ENCODE peak calls at places on chromosomes 4 and X, in eight cellular contexts. V, C, B, S, P, T, K and Y are unnamed samples.
A peak's percentile ranks its signal among the peaks of the same experiment; 100 is the strongest.

GRCh38 chrX:16464369-16464768 is 185.6 kb upstream of the S100G start:
- DNase-seq in V (no peak), C (no peak), B (no peak), S (no peak), P (no peak), T (no peak), K (no peak), Y (no peak)

GRCh38 chr4:69497081-69497480 is 1.4 kb upstream of the UGT2B4 start:
- DNase-seq in V (no peak), C (peak; percentile 71), B (peak; percentile 95), S (no peak), P (no peak), T (no peak), K (no peak), Y (no peak)

GRCh38 chr4:169272265-169272886 is 1.6 kb upstream of the SH3RF1 start:
- DNase-seq in V (no peak), C (no peak), B (peak; percentile 82), S (no peak), P (no peak), T (no peak), K (no peak), Y (no peak)

GRCh38 chr4:52852696-52853095 is 9.4 kb upstream of the RASL11B start:
- DNase-seq in V (no peak), C (no peak), B (no peak), S (no peak), P (no peak), T (no peak), K (no peak), Y (no peak)

GRCh38 chr4:19850909-19851308 is 400.8 kb upstream of the SLIT2 start:
- DNase-seq in V (peak; percentile 1), C (peak; percentile 88), B (peak; percentile 95), S (no peak), P (no peak), T (peak; percentile 24), K (no peak), Y (no peak)

GRCh38 chrX:65451663-65452062 is 82.9 kb downstream of the LAS1L start:
- DNase-seq in V (peak; percentile 35), C (peak; percentile 4), B (peak; percentile 42), S (no peak), P (no peak), T (peak; percentile 6), K (no peak), Y (no peak)

GRCh38 chr4:163486321-163486720 is 8.2 kb upstream of the TMA16 start:
- DNase-seq in V (no peak), C (no peak), B (no peak), S (no peak), P (no peak), T (no peak), K (no peak), Y (no peak)

GRCh38 chr4:55545133-55545532 is 1.6 kb downstream of the CLOCK start:
- DNase-seq in V (no peak), C (no peak), B (peak; percentile 19), S (no peak), P (no peak), T (no peak), K (no peak), Y (no peak)

GRCh38 chr4:139593091-139593564 is 37.1 kb upstream of the SETD7 start:
- DNase-seq in V (peak; percentile 76), C (peak; percentile 85), B (peak; percentile 76), S (no peak), P (no peak), T (peak; percentile 24), K (no peak), Y (no peak)

GRCh38 chr4:98482503-98482846 is 175.9 kb downstream of the TSPAN5 start:
- DNase-seq in V (no peak), C (no peak), B (no peak), S (no peak), P (no peak), T (no peak), K (no peak), Y (no peak)

GRCh38 chr4:165874072-165874798 is 1.2 kb downstream of the TLL1 start:
- DNase-seq in V (no peak), C (no peak), B (peak; percentile 42), S (no peak), P (no peak), T (no peak), K (no peak), Y (no peak)

GRCh38 chrX:57915680-57916079 is 5.4 kb upstream of the ZXDA start:
- DNase-seq in V (no peak), C (no peak), B (no peak), S (no peak), P (no peak), T (no peak), K (no peak), Y (no peak)

GRCh38 chr4:105453550-105454201 is 20.2 kb downstream of the PPA2 start:
- DNase-seq in V (no peak), C (no peak), B (peak; percentile 1), S (no peak), P (no peak), T (no peak), K (no peak), Y (no peak)

GRCh38 chrX:45788941-45789348 is 588.3 kb upstream of the DIPK2B start:
- DNase-seq in V (no peak), C (no peak), B (no peak), S (no peak), P (peak; percentile 42), T (no peak), K (no peak), Y (no peak)

GRCh38 chr4:154124539-154125255 is 335.8 kb upstream of the SFRP2 start:
- DNase-seq in V (no peak), C (peak; percentile 76), B (peak; percentile 89), S (no peak), P (no peak), T (no peak), K (no peak), Y (no peak)

GRCh38 chr4:78534286-78534955 is 17.1 kb upstream of the ANXA3 start:
- DNase-seq in V (no peak), C (no peak), B (peak; percentile 80), S (no peak), P (no peak), T (no peak), K (no peak), Y (no peak)

GRCh38 chr4:158914178-158914577 is 145.4 kb downstream of the FNIP2 start:
- DNase-seq in V (peak; percentile 52), C (peak; percentile 60), B (peak; percentile 68), S (no peak), P (no peak), T (peak; percentile 17), K (no peak), Y (no peak)

GRCh38 chr4:3399277-3400194 is 42.2 kb upstream of the HGFAC start:
- DNase-seq in V (peak; percentile 18), C (no peak), B (peak; percentile 40), S (no peak), P (no peak), T (no peak), K (no peak), Y (no peak)

GRCh38 chr4:107037188-107037587 is 1.1 kb upstream of the DKK2 start:
- DNase-seq in V (no peak), C (no peak), B (peak; percentile 23), S (no peak), P (peak; percentile 44), T (no peak), K (no peak), Y (peak; percentile 32)

GRCh38 chrX:31603411-31604120 is 531.7 kb upstream of the FTHL17 start:
- DNase-seq in V (no peak), C (no peak), B (no peak), S (no peak), P (no peak), T (no peak), K (no peak), Y (no peak)

GRCh38 chrX:19448077-19448476 is 67.2 kb downstream of the MAP3K15 start:
- DNase-seq in V (peak; percentile 0), C (no peak), B (peak; percentile 49), S (no peak), P (no peak), T (no peak), K (no peak), Y (no peak)

GRCh38 chr4:118158946-118159345 is 124.7 kb downstream of the NDST3 start:
- DNase-seq in V (no peak), C (no peak), B (no peak), S (no peak), P (no peak), T (no peak), K (no peak), Y (no peak)

GRCh38 chr4:159206427-159206871 is 103.6 kb downstream of the RAPGEF2 start:
- DNase-seq in V (no peak), C (peak; percentile 48), B (peak; percentile 55), S (peak; percentile 43), P (no peak), T (no peak), K (no peak), Y (no peak)

GRCh38 chr4:155371432-155372043 is 5.2 kb downstream of the MAP9 start:
- DNase-seq in V (peak; percentile 21), C (no peak), B (peak; percentile 39), S (no peak), P (no peak), T (no peak), K (no peak), Y (peak; percentile 4)

GRCh38 chrX:111098874-111099273 is 2.9 kb downstream of the PAK3 start:
- DNase-seq in V (peak; percentile 47), C (no peak), B (peak; percentile 45), S (peak; percentile 40), P (peak; percentile 54), T (peak; percentile 33), K (peak; percentile 62), Y (peak; percentile 5)

GRCh38 chrX:48617542-48618340 is 20.4 kb downstream of the WDR13 start:
- DNase-seq in V (no peak), C (no peak), B (no peak), S (no peak), P (no peak), T (no peak), K (no peak), Y (no peak)

GRCh38 chr4:40178672-40179071 is 18.2 kb upstream of the RHOH start:
- DNase-seq in V (no peak), C (no peak), B (no peak), S (no peak), P (no peak), T (no peak), K (no peak), Y (no peak)

GRCh38 chr4:133581971-133582619 is 433.0 kb downstream of the PCDH10 start:
- DNase-seq in V (no peak), C (no peak), B (no peak), S (no peak), P (no peak), T (no peak), K (no peak), Y (no peak)

GRCh38 chrX:153063315-153063714 is 7.0 kb downstream of the PNMA3 start:
- DNase-seq in V (no peak), C (no peak), B (no peak), S (no peak), P (no peak), T (no peak), K (no peak), Y (no peak)

GRCh38 chr4:180767330-180767729 is 1475.9 kb upstream of the TENM3 start:
- DNase-seq in V (no peak), C (no peak), B (no peak), S (no peak), P (no peak), T (no peak), K (no peak), Y (no peak)